ENCODE peak calls at places on chromosomes 11 and 22, in four cellular contexts. Y, I, V and E are unnamed samples.

GRCh38 chr22:33853200-33854097 is 66.8 kb downstream of the LARGE1 start:
- DNase-seq in I (peak), V (peak), Y (no peak), E (peak)

GRCh38 chr11:9950462-9950861 is 286.6 kb downstream of the SWAP70 start:
- DNase-seq in I (no peak), V (peak), Y (no peak), E (no peak)

GRCh38 chr22:25582946-25583345 is 18.5 kb downstream of the GRK3 start:
- DNase-seq in I (no peak), V (peak), Y (no peak), E (no peak)

GRCh38 chr11:62444271-62444833 is 25.5 kb downstream of the SCGB1A1 start:
- DNase-seq in I (peak), V (no peak), Y (no peak), E (peak)

GRCh38 chr11:69241844-69242582 is 51.9 kb upstream of the MYEOV start:
- DNase-seq in I (no peak), Y (no peak), V (no peak), E (no peak)

GRCh38 chr11:121210445-121210970 is 82.1 kb upstream of the SC5D start:
- DNase-seq in V (no peak), Y (no peak), I (no peak), E (no peak)

GRCh38 chr11:30244255-30244654 is 13.4 kb downstream of the FSHB start:
- DNase-seq in V (no peak), Y (no peak), I (no peak), E (no peak)

GRCh38 chr11:127888396-127888795 is 699.0 kb downstream of the ETS1 start:
- DNase-seq in Y (no peak), V (no peak), I (no peak), E (no peak)

GRCh38 chr22:27100789-27101188 is 443.4 kb downstream of the MIAT start:
- DNase-seq in Y (no peak), V (no peak), I (no peak), E (no peak)

GRCh38 chr11:71266114-71266833 is 13.9 kb upstream of the SHANK2 start:
- DNase-seq in V (no peak), Y (no peak), I (no peak), E (no peak)

GRCh38 chr11:120959189-120959588 is 64.7 kb upstream of the TBCEL start:
- DNase-seq in V (no peak), I (no peak), Y (no peak), E (no peak)

GRCh38 chr11:74055938-74056337 is 47.1 kb upstream of the UCP3 start:
- DNase-seq in Y (no peak), I (no peak), V (peak), E (no peak)

GRCh38 chr11:1360835-1361357 is 28.8 kb upstream of the BRSK2 start:
- DNase-seq in Y (no peak), I (no peak), V (no peak), E (no peak)

GRCh38 chr11:9316334-9316733 is 1.9 kb upstream of the TMEM41B start:
- DNase-seq in V (no peak), I (no peak), Y (no peak), E (no peak)

GRCh38 chr11:27353593-27354358 is 9.2 kb downstream of the CCDC34 start:
- DNase-seq in I (no peak), V (no peak), Y (no peak), E (no peak)

GRCh38 chr11:109946322-109946846 is 146.8 kb upstream of the ZC3H12C start:
- DNase-seq in I (peak), Y (peak), V (peak), E (no peak)

GRCh38 chr11:59221438-59221837 is 8.7 kb upstream of the MPEG1 start:
- DNase-seq in I (no peak), Y (no peak), V (no peak), E (no peak)

GRCh38 chr22:26857169-26857568 is 199.8 kb downstream of the MIAT start:
- DNase-seq in V (no peak), I (no peak), Y (no peak), E (no peak)

DNA sequence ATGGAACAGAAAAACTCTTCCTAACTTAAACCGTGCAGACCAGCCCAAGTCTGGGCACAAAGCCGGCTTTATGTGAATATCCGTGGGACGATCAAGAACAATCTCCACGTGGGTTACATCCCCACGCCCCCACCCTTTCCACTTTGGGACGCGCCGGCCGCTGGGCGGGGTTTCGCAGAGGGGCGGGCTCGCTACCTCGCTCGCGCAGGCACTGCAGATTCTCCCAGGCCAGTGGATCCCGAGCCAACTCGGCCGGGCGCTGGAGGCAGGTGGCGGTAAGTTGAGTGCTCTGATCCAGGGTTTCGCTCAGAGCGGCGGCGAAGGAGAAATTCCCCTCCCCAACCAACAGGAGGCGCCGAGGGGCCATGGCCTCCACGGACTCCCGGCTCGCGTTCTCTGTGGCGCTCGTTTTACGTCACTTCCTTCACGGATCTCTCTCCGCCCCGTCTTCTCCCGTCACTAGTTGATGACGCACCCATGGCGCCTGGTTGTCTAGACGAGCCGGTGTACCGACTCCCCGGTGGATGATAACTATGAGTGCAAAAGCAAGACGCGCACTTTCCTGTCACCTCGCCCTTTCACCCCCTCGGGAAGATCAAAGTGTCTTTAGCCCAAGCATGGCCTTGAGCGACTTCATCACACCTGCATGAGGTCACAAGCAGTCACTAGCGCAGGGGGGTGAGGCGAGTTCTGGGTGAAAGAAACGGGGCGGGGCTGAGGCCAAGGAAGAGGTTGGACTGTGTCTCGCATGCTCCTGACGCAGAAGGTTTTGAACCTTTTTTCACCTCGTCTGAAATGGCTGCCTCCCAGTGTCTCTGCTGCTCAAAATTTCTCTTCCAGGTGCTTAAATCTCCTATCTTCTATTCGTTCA is at the start of the genes CFAP68 and FDXACB1:
- DNase-seq in I (peak), V (peak), Y (peak), E (peak)
- TF ChIP-seq POLR2A in I (peak), V (peak), Y (peak), E (peak)

GRCh38 chr11:8261921-8262551 is 1.6 kb downstream of the LMO1 start:
- DNase-seq in Y (no peak), I (no peak), V (no peak), E (no peak)
- TF ChIP-seq TAF1 in Y (no peak), I (no peak), V (no peak), E (no peak)

GRCh38 chr22:17120281-17120680 is 879 bp downstream of the TMEM121B start:
- DNase-seq in I (no peak), V (no peak), Y (peak), E (peak)

GRCh38 chr22:17118342-17118741 is 2.8 kb downstream of the TMEM121B start:
- DNase-seq in V (no peak), Y (no peak), I (no peak), E (no peak)

GRCh38 chr22:17120711-17121234 is 387 bp downstream of the TMEM121B start:
- DNase-seq in V (no peak), Y (no peak), I (no peak), E (no peak)

GRCh38 chr22:17119481-17120202 is 1.5 kb downstream of the TMEM121B start:
- DNase-seq in V (no peak), Y (peak), I (no peak), E (no peak)

DNA sequence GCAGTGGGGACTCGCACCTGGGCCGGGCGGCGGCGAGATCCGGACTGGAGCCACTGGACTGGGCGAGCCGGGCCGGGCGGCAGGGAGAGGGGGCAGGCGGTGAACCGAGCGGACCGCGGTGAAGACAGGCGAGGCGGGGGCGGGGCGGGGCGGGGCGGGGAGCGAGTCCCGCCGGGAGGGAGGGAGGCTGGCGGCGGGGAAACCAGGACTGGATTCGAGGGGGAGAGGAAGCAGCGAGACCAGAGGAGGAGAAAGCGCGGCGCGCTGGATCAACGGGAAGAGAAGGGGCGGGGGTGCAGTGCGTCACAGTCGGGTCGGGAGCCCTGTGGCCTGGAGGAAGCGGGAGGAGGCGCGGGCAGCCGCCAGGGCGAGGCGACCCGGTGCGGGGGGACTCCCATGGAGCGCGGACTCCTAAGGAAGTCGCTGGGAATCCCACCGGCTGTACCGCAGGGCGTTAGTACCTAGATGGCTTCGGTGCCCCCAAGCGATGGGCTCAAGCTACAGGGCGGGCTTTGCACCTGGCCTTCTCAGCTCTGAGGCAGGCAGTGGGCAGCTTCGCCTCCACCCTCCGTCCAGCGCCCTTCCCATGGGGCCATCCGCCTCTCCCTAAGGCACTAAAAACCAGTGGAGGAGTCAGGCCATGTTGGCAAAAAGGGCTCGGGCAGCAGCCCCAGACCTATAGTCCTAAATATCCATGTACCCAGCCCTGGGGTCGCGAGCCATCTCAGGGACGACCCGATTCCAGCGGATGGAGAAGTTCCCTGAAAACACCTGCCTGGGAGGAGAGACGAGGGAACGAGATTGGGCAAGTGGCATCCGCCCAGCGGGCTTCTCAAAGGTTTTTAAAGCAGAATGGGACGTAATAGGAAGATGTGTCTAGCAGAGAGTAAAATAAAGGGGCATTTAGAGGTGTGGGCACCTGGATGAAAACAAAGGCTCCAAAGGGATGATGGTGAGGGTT is at the start of gene TMEM121B:
- DNase-seq in V (no peak), I (no peak), Y (peak), E (no peak)
- TF ChIP-seq POLR2AphosphoS5 in V (no peak), I (no peak), Y (peak), E (no peak)

GRCh38 chr11:87036756-87037449 is 831 bp upstream of the TMEM135 start:
- DNase-seq in I (no peak), V (peak), Y (peak), E (no peak)

GRCh38 chr11:87038235-87038960 is 664 bp downstream of the TMEM135 start:
- DNase-seq in Y (no peak), I (no peak), V (no peak), E (no peak)

GRCh38 chr11:87035976-87036583 is 1.7 kb upstream of the TMEM135 start:
- DNase-seq in V (no peak), Y (no peak), I (no peak), E (no peak)

GRCh38 chr11:87039371-87039770 is 1.6 kb downstream of the TMEM135 start:
- DNase-seq in I (no peak), Y (no peak), V (no peak), E (no peak)

GRCh38 chr11:87037450-87038234 is at the start of gene TMEM135:
- DNase-seq in I (peak), Y (peak), V (peak), E (peak)
- TF ChIP-seq POLR2A in I (peak), Y (peak), V (peak), E (peak)

DNA sequence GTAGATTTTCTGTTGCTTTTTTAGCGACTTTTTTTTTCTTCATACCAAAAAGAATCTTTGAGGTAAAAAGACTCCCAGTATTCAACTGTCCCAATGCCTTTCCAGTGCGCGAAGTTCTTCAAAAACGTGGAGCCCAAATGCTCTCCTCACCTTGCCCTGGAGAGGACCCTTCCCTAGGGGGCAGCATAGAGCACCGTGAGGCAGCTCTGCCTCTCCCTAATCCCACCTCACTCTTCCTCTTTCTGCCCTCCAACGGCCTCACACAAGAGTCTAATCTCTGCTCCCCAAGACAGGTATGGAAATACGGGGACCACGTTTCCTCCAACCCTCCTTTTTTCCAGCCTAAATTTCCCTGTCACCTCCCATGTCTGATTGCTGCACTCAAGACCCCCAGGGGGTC is 117.5 kb upstream of the ALX4 start:
- DNase-seq in V (no peak), Y (no peak), I (no peak), E (no peak)
- TF ChIP-seq TAF1 in V (no peak), Y (no peak), I (no peak), E (no peak)

GRCh38 chr22:36166086-36166485 is 5.5 kb upstream of the APOL3 start:
- DNase-seq in V (no peak), I (no peak), Y (no peak), E (no peak)
- TF ChIP-seq POLR2AphosphoS5 in V (no peak), I (no peak), Y (no peak), E (no peak)

GRCh38 chr11:4388221-4388620 is 5.3 kb downstream of the TRIM21 start:
- DNase-seq in V (no peak), I (no peak), Y (no peak), E (no peak)

GRCh38 chr11:4393209-4394196 is at the start of gene TRIM21:
- DNase-seq in V (peak), Y (peak), I (peak), E (peak)
- TF ChIP-seq POLR2A in V (no peak), Y (peak), I (peak), E (peak)